ENCODE peak calls at places on chromosomes 5 and 9, in four cellular contexts. Y is progenitor cell of endocrine pancreas, G is left ventricle myocardium inferior, U is sigmoid colon. C is an unnamed sample.

GRCh38 chr5:150034677-150035076 is 34.1 kb downstream of the HMGXB3 start:
- DNase-seq in Y (no peak), G (no peak), U (no peak), C (no peak)

GRCh38 chr9:90142580-90142979 is 500.0 kb downstream of the DIRAS2 start:
- DNase-seq in Y (no peak), G (no peak), U (no peak), C (peak)

GRCh38 chr9:72509053-72509452 is 12.4 kb upstream of the TMC1 start:
- DNase-seq in Y (no peak), G (no peak), U (no peak), C (no peak)

GRCh38 chr9:94031380-94031779 is 52.9 kb upstream of the PTPDC1 start:
- DNase-seq in Y (no peak), G (no peak), U (no peak), C (no peak)

GRCh38 chr9:109086221-109086620 is 33.5 kb downstream of the TMEM245 start:
- DNase-seq in Y (no peak), G (no peak), U (no peak), C (no peak)

GRCh38 chr9:15243086-15243485 is 63.9 kb downstream of the TTC39B start:
- DNase-seq in Y (no peak), G (no peak), U (no peak), C (no peak)

GRCh38 chr9:73919712-73920111 is 577.4 kb upstream of the RORB start:
- DNase-seq in Y (no peak), G (no peak), U (no peak), C (no peak)

GRCh38 chr5:132245593-132245992 is 11.9 kb upstream of the PDLIM4 start:
- DNase-seq in Y (no peak), G (no peak), U (no peak), C (no peak)

GRCh38 chr5:138448481-138449398 is 9.9 kb downstream of the REEP2 start:
- DNase-seq in Y (no peak), G (no peak), U (no peak), C (no peak)

GRCh38 chr9:116073826-116074225 is 79.8 kb upstream of the PAPPA start:
- DNase-seq in Y (no peak), G (no peak), U (no peak), C (no peak)

GRCh38 chr5:171513591-171513990 is 94.1 kb downstream of the FGF18 start:
- DNase-seq in Y (no peak), G (no peak), U (no peak), C (no peak)

GRCh38 chr5:39760385-39761198 is 335.8 kb upstream of the DAB2 start:
- DNase-seq in Y (no peak), G (peak), U (no peak), C (no peak)

GRCh38 chr9:14062449-14063187 is 251.3 kb downstream of the NFIB start:
- DNase-seq in Y (no peak), G (no peak), U (no peak), C (no peak)

GRCh38 chr5:173325091-173325698 is 3.0 kb downstream of the STC2 start:
- DNase-seq in Y (no peak), G (no peak), U (no peak), C (no peak)

GRCh38 chr9:97491216-97491999 is 10.1 kb upstream of the TMOD1 start:
- DNase-seq in Y (no peak), G (no peak), U (no peak), C (no peak)

GRCh38 chr9:97484134-97484533 is 17.3 kb upstream of the TMOD1 start:
- DNase-seq in Y (no peak), G (no peak), U (no peak), C (no peak)

GRCh38 chr9:97487880-97488279 is 13.6 kb upstream of the TMOD1 start:
- DNase-seq in Y (no peak), G (no peak), U (no peak), C (no peak)

GRCh38 chr9:97487107-97487506 is 14.4 kb upstream of the TMOD1 start:
- DNase-seq in Y (no peak), G (no peak), U (no peak), C (no peak)
- TF ChIP-seq CTCF in Y (peak), G (peak), U (no peak), C (peak)

GRCh38 chr5:1918488-1919208 is 35.9 kb upstream of the IRX4 start:
- DNase-seq in Y (no peak), G (no peak), U (peak), C (no peak)
- TF ChIP-seq CTCF in Y (no peak), G (no peak), U (no peak), C (no peak)

GRCh38 chr5:108093186-108093585 is 288.7 kb downstream of the FBXL17 start:
- DNase-seq in Y (no peak), G (no peak), U (no peak), C (no peak)
- TF ChIP-seq CTCF in Y (peak), G (peak), U (no peak), C (peak)

GRCh38 chr5:145360936-145361335 is 474.2 kb downstream of the PRELID2 start:
- DNase-seq in Y (no peak), G (no peak), U (no peak), C (no peak)

GRCh38 chr5:145362261-145362660 is 472.9 kb downstream of the PRELID2 start:
- DNase-seq in Y (no peak), G (no peak), U (no peak), C (no peak)

GRCh38 chr5:145365464-145365863 is 469.7 kb downstream of the PRELID2 start:
- DNase-seq in Y (no peak), G (no peak), U (no peak), C (no peak)
- TF ChIP-seq CTCF in Y (no peak), G (no peak), U (no peak), C (no peak)

DNA sequence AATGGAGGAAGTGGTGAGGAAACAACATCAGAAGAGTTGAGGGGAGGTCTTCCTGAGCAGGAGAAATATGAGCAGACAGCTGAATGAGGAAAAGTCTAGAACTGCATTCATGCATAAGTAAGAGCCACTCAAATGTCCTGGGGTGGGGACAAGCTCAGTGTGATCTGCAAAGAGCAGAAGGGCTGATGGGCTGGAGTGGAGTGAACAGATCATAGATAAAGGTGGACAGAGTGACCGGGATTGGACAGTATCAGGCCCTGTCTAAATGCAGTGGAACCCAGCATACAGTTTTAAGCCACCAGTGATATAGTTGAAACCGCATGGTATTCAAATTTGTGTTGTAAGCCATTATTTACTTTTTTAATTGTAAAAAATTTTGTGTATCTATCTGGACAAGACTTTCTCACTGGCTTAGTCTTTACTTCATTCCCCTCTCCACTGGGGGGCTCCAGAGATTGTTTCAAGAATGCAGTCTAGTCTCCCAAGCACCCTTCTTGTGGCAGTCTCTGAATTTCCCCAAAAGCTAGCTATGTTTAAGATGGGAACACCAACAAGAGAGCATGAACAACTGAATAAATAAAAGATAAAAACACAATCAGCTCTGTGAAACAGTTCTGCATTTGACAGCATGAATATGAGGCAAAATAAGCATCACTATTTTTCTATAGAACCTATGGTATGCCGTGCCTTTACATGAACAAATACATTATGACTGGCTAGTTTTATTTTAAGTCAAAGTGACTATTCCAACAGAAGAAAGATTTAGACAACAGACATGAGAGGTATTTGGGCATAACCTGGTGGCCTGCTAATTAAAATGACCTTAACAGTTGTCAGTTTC is 10.7 kb upstream of the STK32A start:
- DNase-seq in Y (no peak), G (no peak), U (peak), C (peak)
- TF ChIP-seq CTCF in Y (peak), G (peak), U (peak), C (peak)